ENCODE peak calls at places on chromosomes 6 and 20, in six cellular contexts. Y, J, R, U, D and G are unnamed samples. For H3K4me1, the result is how much of the 10 kb centered on the place peaks cover.

GRCh38 chr6:166174031-166174430 is 6.4 kb upstream of the TBXT start:
- DNase-seq in Y (no peak), J (no peak), R (no peak), U (no peak), D (no peak), G (no peak)

GRCh38 chr20:32364554-32365208 is 6.5 kb downstream of the ASXL1 start:
- DNase-seq in Y (no peak), J (no peak), R (no peak), U (no peak), D (no peak), G (no peak)

GRCh38 chr6:56594699-56595098 is 48.0 kb downstream of the DST start:
- DNase-seq in Y (no peak), J (no peak), R (peak), U (no peak), D (peak), G (no peak)

GRCh38 chr6:34938268-34938667 is 49.2 kb downstream of the ANKS1A start:
- DNase-seq in Y (no peak), J (no peak), R (peak), U (no peak), D (peak), G (no peak)

GRCh38 chr20:58174708-58175287 is 53.7 kb downstream of the ANKRD60 start:
- DNase-seq in Y (no peak), J (no peak), R (no peak), U (no peak), D (no peak), G (no peak)

GRCh38 chr6:112665815-112666214 is 318.7 kb downstream of the RFPL4B start:
- DNase-seq in Y (no peak), J (no peak), R (no peak), U (no peak), D (no peak), G (no peak)

GRCh38 chr6:90790696-90791095 is 203.8 kb upstream of the MAP3K7 start:
- DNase-seq in Y (no peak), J (no peak), R (no peak), U (no peak), D (no peak), G (no peak)

GRCh38 chr20:55142932-55143331 is 667.5 kb downstream of the DOK5 start:
- DNase-seq in Y (no peak), J (no peak), R (no peak), U (no peak), D (no peak), G (no peak)

GRCh38 chr20:51417745-51418529 is 124.6 kb downstream of the NFATC2 start:
- DNase-seq in Y (peak), J (no peak), R (no peak), U (peak), D (no peak), G (no peak)

GRCh38 chr6:67736816-67737215 is 898.3 kb upstream of the ADGRB3 start:
- DNase-seq in Y (no peak), J (no peak), R (no peak), U (no peak), D (no peak), G (no peak)

GRCh38 chr6:20791932-20792331 is 257.7 kb downstream of the CDKAL1 start:
- DNase-seq in Y (no peak), J (no peak), R (no peak), U (no peak), D (no peak), G (no peak)

GRCh38 chr20:57840504-57841296 is 130.9 kb upstream of the PMEPA1 start:
- DNase-seq in Y (no peak), J (no peak), R (no peak), U (no peak), D (no peak), G (peak)

GRCh38 chr6:142680308-142680707 is 264.7 kb downstream of the HIVEP2 start:
- DNase-seq in Y (no peak), J (no peak), R (no peak), U (no peak), D (no peak), G (no peak)

GRCh38 chr20:58709703-58710039 is 17.1 kb downstream of the NPEPL1 start:
- DNase-seq in Y (peak), J (no peak), R (peak), U (no peak), D (no peak), G (no peak)

GRCh38 chr6:26065952-26066380 is 21.3 kb upstream of the HFE start:
- DNase-seq in Y (no peak), J (peak), R (peak), U (peak), D (peak), G (no peak)

GRCh38 chr6:141484726-141485125 is 648.0 kb upstream of the GJE1 start:
- DNase-seq in Y (no peak), J (no peak), R (no peak), U (no peak), D (no peak), G (no peak)

GRCh38 chr6:158854214-158855101 is 35.3 kb upstream of the EZR start:
- DNase-seq in Y (no peak), J (no peak), R (no peak), U (peak), D (no peak), G (no peak)

GRCh38 chr6:44590471-44590870 is 203.0 kb downstream of the CDC5L start:
- DNase-seq in Y (no peak), J (no peak), R (no peak), U (no peak), D (no peak), G (no peak)
- TF ChIP-seq CTCF in Y (no peak), J (no peak), R (no peak), U (no peak), D (no peak), G (no peak)

GRCh38 chr20:43982016-43982415 is 67.4 kb downstream of the TOX2 start:
- DNase-seq in Y (no peak), J (no peak), R (no peak), U (no peak), D (no peak), G (no peak)
- H3K4me1 ChIP-seq in Y (under half), J (under half), R (under half), U (under half), D (under half), G (under half)

GRCh38 chr6:32796848-32797776 is 19.7 kb downstream of the HLA-DOB start:
- DNase-seq in Y (peak), J (peak), R (peak), U (peak), D (peak), G (peak)
- TF ChIP-seq POLR2AphosphoS5 in Y (no peak), J (no peak), R (no peak), U (no peak), D (no peak), G (no peak)

GRCh38 chr6:43355862-43356590 is 13.4 kb downstream of the ZNF318 start:
- DNase-seq in Y (no peak), J (no peak), R (no peak), U (peak), D (no peak), G (no peak)
- TF ChIP-seq CTCF in Y (no peak), J (peak), R (no peak), U (peak), D (no peak), G (no peak)

GRCh38 chr20:36102809-36103596 is 51.5 kb upstream of the EPB41L1 start:
- DNase-seq in Y (no peak), J (no peak), R (peak), U (no peak), D (peak), G (no peak)
- H3K4me1 ChIP-seq in Y (under half), J (half or more), R (half or more), U (under half), D (under half), G (under half)

GRCh38 chr6:32662099-32662498 is 4.4 kb downstream of the HLA-DQB1 start:
- DNase-seq in Y (no peak), J (no peak), R (no peak), U (no peak), D (no peak), G (no peak)

GRCh38 chr6:32658268-32658897 is 8.1 kb downstream of the HLA-DQB1 start:
- DNase-seq in Y (no peak), J (no peak), R (no peak), U (no peak), D (no peak), G (no peak)

GRCh38 chr6:32664354-32664753 is 2.1 kb downstream of the HLA-DQB1 start:
- DNase-seq in Y (no peak), J (no peak), R (no peak), U (peak), D (no peak), G (no peak)

GRCh38 chr6:32662836-32663235 is 3.6 kb downstream of the HLA-DQB1 start:
- DNase-seq in Y (no peak), J (no peak), R (no peak), U (no peak), D (no peak), G (no peak)

GRCh38 chr6:32659856-32660595 is 6.4 kb downstream of the HLA-DQB1 start:
- DNase-seq in Y (peak), J (no peak), R (no peak), U (no peak), D (no peak), G (no peak)
- TF ChIP-seq POLR2AphosphoS5 in Y (no peak), J (no peak), R (no peak), U (no peak), D (no peak), G (no peak)

GRCh38 chr6:100880149-100880900 is 804 bp downstream of the ASCC3 start:
- DNase-seq in Y (no peak), J (no peak), R (no peak), U (no peak), D (no peak), G (no peak)

GRCh38 chr6:100881707-100882040 is 545 bp upstream of the ASCC3 start:
- DNase-seq in Y (no peak), J (no peak), R (no peak), U (no peak), D (no peak), G (no peak)

GRCh38 chr6:100883347-100883746 is 2.2 kb upstream of the ASCC3 start:
- DNase-seq in Y (no peak), J (no peak), R (no peak), U (peak), D (no peak), G (no peak)

GRCh38 chr6:100879317-100879716 is 1.8 kb downstream of the ASCC3 start:
- DNase-seq in Y (no peak), J (no peak), R (no peak), U (peak), D (no peak), G (no peak)

GRCh38 chr6:100880901-100881706 is at the start of gene ASCC3:
- DNase-seq in Y (peak), J (peak), R (peak), U (peak), D (peak), G (peak)
- TF ChIP-seq CTCF in Y (no peak), J (no peak), R (no peak), U (no peak), D (no peak), G (no peak)

GRCh38 chr6:54860132-54860531 is 13.6 kb downstream of the FAM83B start:
- DNase-seq in Y (no peak), J (no peak), R (no peak), U (peak), D (no peak), G (no peak)

GRCh38 chr6:54860739-54861138 is 14.2 kb downstream of the FAM83B start:
- DNase-seq in Y (no peak), J (peak), R (no peak), U (no peak), D (no peak), G (no peak)

GRCh38 chr6:54865091-54865631 is 18.6 kb downstream of the FAM83B start:
- DNase-seq in Y (no peak), J (no peak), R (no peak), U (peak), D (no peak), G (no peak)

GRCh38 chr6:54861846-54862616 is 15.5 kb downstream of the FAM83B start:
- DNase-seq in Y (no peak), J (no peak), R (no peak), U (no peak), D (no peak), G (no peak)

DNA sequence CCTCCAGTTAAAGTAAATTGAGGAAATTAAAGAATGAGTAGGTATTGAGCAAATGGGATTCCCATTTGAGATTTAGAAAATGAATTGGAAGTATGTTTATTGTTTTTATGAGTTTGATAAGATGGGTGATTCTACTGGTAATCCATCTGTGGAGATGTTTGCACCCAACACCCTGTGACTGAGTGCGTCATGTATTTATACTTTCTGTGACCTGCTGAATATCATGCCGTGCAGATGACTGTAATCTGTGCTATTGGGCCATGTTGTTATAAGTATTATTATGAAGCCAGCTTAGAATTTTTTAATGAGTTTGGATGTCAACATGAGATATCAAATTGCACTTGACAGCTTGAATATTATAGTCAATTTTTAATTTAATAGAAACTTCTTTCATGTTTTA is 17.7 kb downstream of the FAM83B start:
- DNase-seq in Y (no peak), J (no peak), R (no peak), U (no peak), D (no peak), G (no peak)
- H3K4me1 ChIP-seq in Y (under half), J (under half), R (under half), U (under half), D (under half), G (under half)

DNA sequence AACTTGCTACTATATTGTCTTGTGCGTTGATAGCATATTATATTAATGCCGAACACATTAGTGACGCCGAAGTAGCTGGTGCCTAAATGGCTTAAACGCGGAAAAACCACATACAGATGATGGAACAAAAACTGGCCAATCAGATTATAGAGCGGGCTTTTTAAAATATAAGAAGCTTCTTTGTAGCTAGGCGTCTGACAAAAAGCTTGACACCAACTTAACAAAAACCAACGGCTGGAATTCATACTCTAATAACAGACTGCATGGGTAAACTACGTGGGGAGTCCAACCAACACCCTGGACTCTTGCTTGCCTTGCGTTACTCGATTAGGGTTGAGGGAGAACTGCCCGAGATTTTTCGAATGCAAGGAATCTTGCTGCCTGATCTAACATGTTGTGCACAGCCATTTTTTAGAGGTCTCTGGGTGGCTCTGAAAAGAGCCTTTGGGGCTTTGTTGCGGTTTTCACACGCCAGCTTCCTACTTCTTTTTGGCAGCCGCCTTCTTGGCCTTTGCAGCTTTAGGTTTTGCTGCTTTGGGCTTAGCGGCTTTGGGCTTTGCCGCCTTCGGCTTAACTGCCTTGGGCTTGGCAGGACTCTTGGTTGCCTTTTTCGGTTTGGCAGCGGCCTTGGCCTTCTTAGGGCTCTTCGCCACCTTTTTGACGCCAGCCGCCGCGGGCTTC is 45.7 kb downstream of the OR2B2 start:
- DNase-seq in Y (no peak), J (no peak), R (no peak), U (peak), D (peak), G (no peak)
- TF ChIP-seq POLR2AphosphoS5 in Y (no peak), J (no peak), R (no peak), U (peak), D (no peak), G (no peak)

DNA sequence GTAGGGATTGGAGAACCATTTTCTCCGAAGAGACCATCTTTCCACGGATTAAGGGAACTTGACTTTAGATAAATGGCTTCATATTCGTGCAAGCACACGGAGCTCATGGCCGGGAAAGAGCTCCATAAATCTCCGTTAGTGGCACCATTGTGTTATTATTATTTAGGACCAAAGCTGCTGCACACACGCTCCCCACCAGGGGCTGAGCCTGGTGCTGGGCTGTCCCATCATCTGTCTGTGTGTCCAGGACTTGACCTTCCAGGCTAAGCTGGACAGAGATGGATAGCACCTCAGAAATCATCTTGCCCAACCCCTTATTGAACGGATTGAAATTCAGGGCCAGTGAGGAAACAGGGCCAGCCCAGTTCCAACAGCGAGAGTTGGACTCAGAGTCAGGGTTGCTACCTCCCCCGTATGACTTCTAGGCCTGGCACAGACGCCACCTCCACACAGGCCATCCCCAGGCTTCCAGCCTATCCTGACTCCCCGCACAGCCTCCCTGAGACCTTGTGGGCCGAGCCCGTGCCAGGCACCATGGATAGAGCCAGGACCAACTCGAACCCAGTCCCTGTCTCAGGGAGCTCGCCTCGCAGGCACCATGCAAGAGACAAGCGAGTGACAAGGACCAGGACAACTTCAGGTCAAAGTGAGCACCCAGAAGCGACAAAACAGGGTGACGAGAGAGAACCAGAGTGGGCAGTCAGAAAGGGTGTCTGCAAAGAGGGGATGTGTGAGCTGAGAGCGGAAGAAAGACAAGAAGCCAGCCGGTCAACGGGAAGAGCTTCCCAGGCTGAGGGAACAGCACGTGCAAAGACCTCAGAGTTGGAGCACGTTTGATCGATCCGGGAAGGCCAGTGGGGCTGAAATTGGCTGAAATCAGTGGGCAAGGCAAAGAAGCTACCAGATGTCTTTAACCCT is 45.4 kb downstream of the KIAA1755 start:
- DNase-seq in Y (peak), J (no peak), R (no peak), U (no peak), D (no peak), G (no peak)
- TF ChIP-seq CTCF in Y (no peak), J (no peak), R (no peak), U (peak), D (peak), G (no peak)